ENCODE peak calls at places on chromosomes 11 and 22, in seven cellular contexts. Y, M, Q, H, T, E and L are unnamed samples.

GRCh38 chr11:57348636-57349323 is 10.6 kb downstream of the P2RX3 start:
- DNase-seq in Y (no peak), M (no peak), Q (no peak), H (no peak), T (no peak), E (no peak), L (no peak)

GRCh38 chr11:21806982-21807749 is 385.7 kb upstream of the ANO5 start:
- DNase-seq in Y (no peak), M (no peak), Q (no peak), H (no peak), T (no peak), E (no peak), L (no peak)

GRCh38 chr11:73195191-73196007 is 22.7 kb upstream of the P2RY2 start:
- DNase-seq in Y (peak; percentile 56), M (no peak), Q (no peak), H (no peak), T (no peak), E (peak; percentile 17), L (peak; percentile 23)

GRCh38 chr11:83793332-83793731 is 507.2 kb upstream of the CCDC90B start:
- DNase-seq in Y (no peak), M (no peak), Q (no peak), H (no peak), T (no peak), E (no peak), L (no peak)

GRCh38 chr11:124670732-124671131 is 2.8 kb downstream of the SIAE start:
- DNase-seq in Y (no peak), M (no peak), Q (no peak), H (no peak), T (no peak), E (no peak), L (no peak)

GRCh38 chr22:37270928-37271650 is 11.2 kb upstream of the CYTH4 start:
- DNase-seq in Y (no peak), M (no peak), Q (no peak), H (no peak), T (no peak), E (no peak), L (no peak)

GRCh38 chr11:131561486-131561885 is 191.1 kb downstream of the NTM start:
- DNase-seq in Y (no peak), M (no peak), Q (no peak), H (no peak), T (no peak), E (no peak), L (no peak)

GRCh38 chr22:37209140-37209845 is 3.0 kb downstream of the SSTR3 start:
- DNase-seq in Y (peak; percentile 61), M (no peak), Q (no peak), H (no peak), T (no peak), E (peak; percentile 13), L (no peak)

GRCh38 chr11:35981581-35981980 is 37.7 kb downstream of the LDLRAD3 start:
- DNase-seq in Y (no peak), M (no peak), Q (no peak), H (no peak), T (no peak), E (no peak), L (no peak)

GRCh38 chr11:75659836-75660235 is 9.0 kb downstream of the MAP6 start:
- DNase-seq in Y (no peak), M (no peak), Q (no peak), H (no peak), T (no peak), E (no peak), L (no peak)

GRCh38 chr22:46098525-46099475 is 51.5 kb upstream of the PPARA start:
- DNase-seq in Y (no peak), M (no peak), Q (no peak), H (no peak), T (no peak), E (no peak), L (no peak)

GRCh38 chr22:25896098-25896497 is 154.1 kb downstream of the MYO18B start:
- DNase-seq in Y (no peak), M (no peak), Q (peak; percentile 16), H (no peak), T (no peak), E (no peak), L (no peak)

GRCh38 chr11:4887591-4887990 is 5.9 kb downstream of the OR51T1 start:
- DNase-seq in Y (no peak), M (no peak), Q (no peak), H (no peak), T (no peak), E (no peak), L (no peak)

GRCh38 chr11:61922539-61922938 is 5.2 kb upstream of the RAB3IL1 start:
- DNase-seq in Y (peak; percentile 96), M (peak; percentile 89), Q (no peak), H (peak; percentile 93), T (no peak), E (peak; percentile 90), L (no peak)

GRCh38 chr11:14372011-14372410 is 13.0 kb upstream of the RRAS2 start:
- DNase-seq in Y (no peak), M (no peak), Q (no peak), H (no peak), T (no peak), E (no peak), L (no peak)

GRCh38 chr11:47215366-47215925 is 672 bp downstream of the DDB2 start:
- DNase-seq in Y (no peak), M (no peak), Q (peak; percentile 34), H (no peak), T (no peak), E (no peak), L (no peak)

GRCh38 chr11:131978351-131978750 is 607.9 kb downstream of the NTM start:
- DNase-seq in Y (no peak), M (no peak), Q (no peak), H (no peak), T (no peak), E (no peak), L (no peak)

GRCh38 chr11:35619030-35619753 is 932 bp downstream of the FJX1 start:
- DNase-seq in Y (no peak), M (peak; percentile 26), Q (peak; percentile 75), H (no peak), T (no peak), E (peak; percentile 59), L (peak; percentile 63)

GRCh38 chr22:47632646-47633045 is 870.2 kb downstream of the TBC1D22A start:
- DNase-seq in Y (no peak), M (no peak), Q (no peak), H (peak; percentile 43), T (no peak), E (no peak), L (no peak)
- H3K9me3 ChIP-seq in Y (no peaks in the 10 kb centered on the region), M (peaks cover 11% of the 10 kb centered on the region), Q (no peaks in the 10 kb centered on the region), H (peaks cover 2% of the 10 kb centered on the region), T (no peaks in the 10 kb centered on the region), E (peaks cover under 1% of the 10 kb centered on the region), L (no peaks in the 10 kb centered on the region)

GRCh38 chr11:44954051-44954906 is 3.6 kb upstream of the TP53I11 start:
- DNase-seq in Y (no peak), M (no peak), Q (no peak), H (no peak), T (no peak), E (no peak), L (no peak)

GRCh38 chr11:44955019-44955738 is 4.5 kb upstream of the TP53I11 start:
- DNase-seq in Y (no peak), M (peak; percentile 59), Q (no peak), H (peak; percentile 81), T (no peak), E (peak; percentile 77), L (peak; percentile 95)

GRCh38 chr11:44958165-44958564 is 7.5 kb upstream of the TP53I11 start:
- DNase-seq in Y (no peak), M (no peak), Q (no peak), H (no peak), T (no peak), E (no peak), L (no peak)

GRCh38 chr11:44959064-44959463 is 8.4 kb upstream of the TP53I11 start:
- DNase-seq in Y (no peak), M (no peak), Q (no peak), H (no peak), T (no peak), E (no peak), L (no peak)

DNA sequence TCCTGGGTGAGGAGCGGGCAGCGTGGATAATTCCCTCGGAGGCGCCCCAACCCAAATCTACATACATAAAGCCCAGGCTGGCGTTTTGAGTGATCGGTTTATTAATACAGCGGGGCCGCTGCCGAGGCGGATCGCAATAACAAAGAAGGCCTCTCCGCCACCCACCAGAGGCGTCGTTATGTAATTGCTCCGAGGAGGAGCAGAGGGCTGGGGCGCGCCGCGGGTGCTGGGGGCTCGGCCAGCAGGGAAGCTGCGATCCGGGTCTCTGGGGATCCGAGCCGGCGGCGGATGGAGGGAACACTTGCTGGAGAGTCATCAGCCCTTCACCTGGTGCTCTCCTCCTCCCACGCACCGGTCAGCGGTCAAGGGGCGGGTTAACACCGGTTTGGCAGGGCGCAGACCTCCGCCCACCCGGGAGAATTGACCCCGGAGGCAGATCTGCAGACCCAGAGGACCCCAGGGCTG is 6.4 kb upstream of the TP53I11 start:
- DNase-seq in Y (no peak), M (peak; percentile 40), Q (peak; percentile 67), H (no peak), T (no peak), E (no peak), L (no peak)
- H3K4me1 ChIP-seq in Y (peaks cover 14% of the 10 kb centered on the region), M (peaks cover 43% of the 10 kb centered on the region), Q (peaks cover 65% of the 10 kb centered on the region), H (peaks cover 36% of the 10 kb centered on the region), T (peaks cover 36% of the 10 kb centered on the region), E (no peaks in the 10 kb centered on the region), L (peaks cover 18% of the 10 kb centered on the region)

GRCh38 chr11:27414644-27415043 is 51.6 kb upstream of the CCDC34 start:
- DNase-seq in Y (no peak), M (no peak), Q (no peak), H (no peak), T (no peak), E (no peak), L (no peak)
- H3K36me3 ChIP-seq in Y (no peaks in the 10 kb centered on the region), M (no peaks in the 10 kb centered on the region), Q (peaks cover 12% of the 10 kb centered on the region), H (no peaks in the 10 kb centered on the region), T (peaks cover 4% of the 10 kb centered on the region), E (peaks cover 12% of the 10 kb centered on the region), L (peaks cover 3% of the 10 kb centered on the region)

GRCh38 chr11:70806461-70807194 is 408.3 kb downstream of the CTTN start:
- DNase-seq in Y (no peak), M (no peak), Q (no peak), H (no peak), T (no peak), E (no peak), L (no peak)
- H3K9me3 ChIP-seq in Y (no peaks in the 10 kb centered on the region), M (no peaks in the 10 kb centered on the region), Q (no peaks in the 10 kb centered on the region), H (no peaks in the 10 kb centered on the region), T (no peaks in the 10 kb centered on the region), E (no peaks in the 10 kb centered on the region), L (no peaks in the 10 kb centered on the region)

GRCh38 chr22:24427500-24428164 is at the start of gene ADORA2A:
- DNase-seq in Y (no peak), M (no peak), Q (no peak), H (no peak), T (no peak), E (peak; percentile 54), L (no peak)
- H3K4me1 ChIP-seq in Y (peaks cover 34% of the 10 kb centered on the region), M (peaks cover 82% of the 10 kb centered on the region), Q (peaks cover 5% of the 10 kb centered on the region), H (peaks cover 64% of the 10 kb centered on the region), T (peaks cover 15% of the 10 kb centered on the region), E (peaks cover 3% of the 10 kb centered on the region), L (peaks cover 36% of the 10 kb centered on the region)

DNA sequence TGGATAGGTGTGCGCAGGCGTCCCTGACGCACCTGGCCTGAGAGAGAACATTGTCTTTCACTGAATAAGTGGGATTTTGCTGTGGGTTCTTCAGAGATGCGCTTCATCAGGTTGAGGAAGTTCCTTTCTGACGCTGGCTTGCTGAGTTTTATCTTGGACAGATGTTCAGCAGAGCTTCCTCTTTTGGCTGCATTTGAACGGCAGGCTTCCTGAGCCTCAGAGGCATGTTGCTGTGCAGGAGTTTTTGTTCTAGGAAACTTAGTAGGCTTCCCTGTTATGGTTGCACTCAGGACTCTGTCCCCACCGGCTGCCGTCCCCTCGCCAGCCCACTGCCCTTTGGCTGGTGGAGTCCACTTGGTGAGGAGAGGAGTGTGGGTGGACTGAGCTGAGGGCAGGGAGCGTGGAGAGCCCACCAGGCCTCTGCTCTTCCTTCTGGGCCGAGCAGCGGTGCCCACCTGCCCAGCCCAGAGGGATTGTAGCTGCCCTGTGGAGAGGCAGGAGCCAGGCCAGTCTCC is 17.2 kb downstream of the FRMD8 start:
- DNase-seq in Y (no peak), M (no peak), Q (no peak), H (no peak), T (no peak), E (no peak), L (no peak)
- H3K36me3 ChIP-seq in Y (peaks cover 95% of the 10 kb centered on the region), M (peaks cover 79% of the 10 kb centered on the region), Q (no peaks in the 10 kb centered on the region), H (peaks cover 74% of the 10 kb centered on the region), T (peaks cover 66% of the 10 kb centered on the region), E (peaks cover 86% of the 10 kb centered on the region), L (peaks cover 25% of the 10 kb centered on the region)